ENCODE peak calls at places on chromosomes 11 and 22, in five cellular contexts. M is activated T-cell treated with anti-CD3 and anti-CD28 coated beads, Interleukin-2, amount 50 U/mL, for 72 hours; H is NT2/D1; S is left colon; R is HEK293T. A is an unnamed sample.

GRCh38 chr11:7246179-7246578 is 5.5 kb upstream of the SYT9 start:
- DNase-seq in M (no peak), H (no peak), S (no peak), R (no peak), A (no peak)

GRCh38 chr11:102347526-102348331 is 715 bp downstream of the BIRC2 start:
- DNase-seq in M (peak), H (no peak), S (peak), R (peak), A (no peak)

GRCh38 chr11:26490546-26490945 is 81.5 kb downstream of the MUC15 start:
- DNase-seq in M (no peak), H (no peak), S (no peak), R (no peak), A (no peak)

GRCh38 chr22:29106839-29107238 is 34.0 kb downstream of the KREMEN1 start:
- DNase-seq in M (no peak), H (no peak), S (no peak), R (no peak), A (no peak)

GRCh38 chr11:71964641-71965040 is 34.1 kb upstream of the IL18BP start:
- DNase-seq in M (no peak), H (no peak), S (no peak), R (no peak), A (no peak)

GRCh38 chr11:78830277-78830676 is 255.6 kb upstream of the NARS2 start:
- DNase-seq in M (no peak), H (no peak), S (no peak), R (no peak), A (no peak)

GRCh38 chr11:117479372-117479771 is 151.7 kb downstream of the CEP164 start:
- DNase-seq in M (no peak), H (no peak), S (no peak), R (no peak), A (no peak)

GRCh38 chr22:30424471-30425326 is 869 bp upstream of the MTFP1 start:
- DNase-seq in M (peak), H (no peak), S (peak), R (no peak), A (no peak)

GRCh38 chr11:1232328-1233321 is 9.8 kb downstream of the MUC5B start:
- DNase-seq in M (no peak), H (no peak), S (peak), R (no peak), A (no peak)